ENCODE peak calls at places on chromosome 3, in seven cellular contexts. R, L, J, S, C, U and B are unnamed samples.

GRCh38 chr3:41330465-41330864 is 131.2 kb downstream of the CTNNB1 start:
- DNase-seq in R (no peak), L (peak), J (no peak), S (no peak), C (peak), U (no peak), B (no peak)

GRCh38 chr3:161415506-161416231 is 44.4 kb upstream of the SPTSSB start:
- DNase-seq in R (no peak), L (peak), J (no peak), S (no peak), C (peak), U (no peak), B (peak)

GRCh38 chr3:150469031-150469930 is 61.2 kb downstream of the TSC22D2 start:
- DNase-seq in R (no peak), L (peak), J (no peak), S (peak), C (peak), U (peak), B (peak)

GRCh38 chr3:126746395-126747177 is 42.5 kb downstream of the CHCHD6 start:
- DNase-seq in R (no peak), L (peak), J (no peak), S (no peak), C (peak), U (peak), B (peak)

GRCh38 chr3:65548848-65549625 is 489.7 kb downstream of the MAGI1 start:
- DNase-seq in R (peak), L (no peak), J (peak), S (peak), C (peak), U (no peak), B (peak)

GRCh38 chr3:126671521-126671920 is 16.6 kb upstream of the TXNRD3 start:
- DNase-seq in R (no peak), L (no peak), J (no peak), S (peak), C (no peak), U (no peak), B (peak)

GRCh38 chr3:72309626-72310025 is 524.7 kb upstream of the PROK2 start:
- DNase-seq in R (no peak), L (no peak), J (no peak), S (no peak), C (no peak), U (no peak), B (no peak)

GRCh38 chr3:192802957-192803899 is 75.9 kb upstream of the FGF12 start:
- DNase-seq in R (peak), L (peak), J (no peak), S (no peak), C (peak), U (no peak), B (peak)

GRCh38 chr3:55416381-55416821 is 70.7 kb downstream of the WNT5A start:
- DNase-seq in R (no peak), L (peak), J (no peak), S (no peak), C (peak), U (no peak), B (no peak)

GRCh38 chr3:187519428-187519890 is 150.7 kb downstream of the SST start:
- DNase-seq in R (peak), L (no peak), J (peak), S (peak), C (no peak), U (no peak), B (peak)

GRCh38 chr3:177085784-177086183 is 111.5 kb downstream of the TBL1XR1 start:
- DNase-seq in R (no peak), L (no peak), J (no peak), S (no peak), C (no peak), U (no peak), B (no peak)

GRCh38 chr3:42847731-42848130 is 27.9 kb downstream of the CYP8B1 start:
- DNase-seq in R (no peak), L (no peak), J (peak), S (peak), C (no peak), U (peak), B (peak)

GRCh38 chr3:187742351-187743171 is 2.7 kb downstream of the BCL6 start:
- DNase-seq in R (no peak), L (peak), J (no peak), S (no peak), C (peak), U (no peak), B (no peak)

GRCh38 chr3:7504886-7505775 is 644.2 kb downstream of the GRM7 start:
- DNase-seq in R (no peak), L (no peak), J (no peak), S (no peak), C (peak), U (peak), B (peak)

GRCh38 chr3:141074529-141074928 is 23.4 kb downstream of the SPSB4 start:
- DNase-seq in R (no peak), L (no peak), J (no peak), S (peak), C (no peak), U (no peak), B (peak)

GRCh38 chr3:83928391-83928790 is 1030.4 kb upstream of the CADM2 start:
- DNase-seq in R (no peak), L (no peak), J (peak), S (no peak), C (no peak), U (no peak), B (peak)

GRCh38 chr3:51964521-51964920 is 2.7 kb downstream of the PCBP4 start:
- DNase-seq in R (no peak), L (no peak), J (no peak), S (no peak), C (no peak), U (no peak), B (no peak)

GRCh38 chr3:65439641-65440040 is 599.1 kb downstream of the MAGI1 start:
- DNase-seq in R (peak), L (peak), J (peak), S (peak), C (peak), U (no peak), B (peak)

GRCh38 chr3:30747771-30748281 is 141.4 kb downstream of the TGFBR2 start:
- DNase-seq in R (no peak), L (peak), J (no peak), S (no peak), C (peak), U (no peak), B (peak)

GRCh38 chr3:169659096-169659521 is 4.4 kb downstream of the MECOM start:
- DNase-seq in R (peak), L (no peak), J (peak), S (peak), C (no peak), U (no peak), B (peak)

GRCh38 chr3:179671309-179671708 is 18.5 kb downstream of the USP13 start:
- DNase-seq in R (no peak), L (no peak), J (no peak), S (no peak), C (no peak), U (no peak), B (no peak)

GRCh38 chr3:133487920-133488540 is 85.5 kb upstream of the CDV3 start:
- DNase-seq in R (no peak), L (peak), J (no peak), S (no peak), C (peak), U (no peak), B (peak)

GRCh38 chr3:49534581-49535495 is 19.4 kb upstream of the BSN start:
- DNase-seq in R (peak), L (no peak), J (peak), S (peak), C (no peak), U (no peak), B (peak)

GRCh38 chr3:99909714-99910508 is 92.2 kb downstream of the CMSS1 start:
- DNase-seq in R (no peak), L (peak), J (no peak), S (no peak), C (peak), U (no peak), B (peak)

GRCh38 chr3:8709801-8710524 is 23.6 kb upstream of the CAV3 start:
- DNase-seq in R (no peak), L (no peak), J (no peak), S (no peak), C (no peak), U (no peak), B (no peak)

GRCh38 chr3:32194653-32195052 is 43.8 kb upstream of the CMTM8 start:
- DNase-seq in R (no peak), L (no peak), J (no peak), S (no peak), C (no peak), U (no peak), B (no peak)

GRCh38 chr3:13801361-13802214 is 78.3 kb downstream of the WNT7A start:
- DNase-seq in R (no peak), L (no peak), J (no peak), S (no peak), C (no peak), U (no peak), B (no peak)

GRCh38 chr3:24522155-24522579 is 27.5 kb upstream of the THRB start:
- DNase-seq in R (peak), L (no peak), J (peak), S (peak), C (no peak), U (no peak), B (peak)

GRCh38 chr3:167787440-167787839 is 51.9 kb downstream of the SERPINI1 start:
- DNase-seq in R (no peak), L (no peak), J (no peak), S (no peak), C (no peak), U (no peak), B (peak)

GRCh38 chr3:43747641-43748040 is 56.9 kb downstream of the ABHD5 start:
- DNase-seq in R (no peak), L (peak), J (no peak), S (no peak), C (no peak), U (no peak), B (no peak)

GRCh38 chr3:25664066-25664809 is 469 bp downstream of the TOP2B start:
- DNase-seq in R (peak), L (peak), J (peak), S (peak), C (peak), U (peak), B (peak)

GRCh38 chr3:12947504-12948369 is 106.4 kb upstream of the RPL32 start:
- DNase-seq in R (no peak), L (peak), J (no peak), S (peak), C (peak), U (no peak), B (peak)

GRCh38 chr3:112351036-112351435 is 18.1 kb downstream of the CD200 start:
- DNase-seq in R (peak), L (no peak), J (no peak), S (no peak), C (no peak), U (no peak), B (no peak)

GRCh38 chr3:53350652-53351051 is 3.3 kb upstream of the DCP1A start:
- DNase-seq in R (no peak), L (peak), J (peak), S (peak), C (peak), U (peak), B (peak)

DNA sequence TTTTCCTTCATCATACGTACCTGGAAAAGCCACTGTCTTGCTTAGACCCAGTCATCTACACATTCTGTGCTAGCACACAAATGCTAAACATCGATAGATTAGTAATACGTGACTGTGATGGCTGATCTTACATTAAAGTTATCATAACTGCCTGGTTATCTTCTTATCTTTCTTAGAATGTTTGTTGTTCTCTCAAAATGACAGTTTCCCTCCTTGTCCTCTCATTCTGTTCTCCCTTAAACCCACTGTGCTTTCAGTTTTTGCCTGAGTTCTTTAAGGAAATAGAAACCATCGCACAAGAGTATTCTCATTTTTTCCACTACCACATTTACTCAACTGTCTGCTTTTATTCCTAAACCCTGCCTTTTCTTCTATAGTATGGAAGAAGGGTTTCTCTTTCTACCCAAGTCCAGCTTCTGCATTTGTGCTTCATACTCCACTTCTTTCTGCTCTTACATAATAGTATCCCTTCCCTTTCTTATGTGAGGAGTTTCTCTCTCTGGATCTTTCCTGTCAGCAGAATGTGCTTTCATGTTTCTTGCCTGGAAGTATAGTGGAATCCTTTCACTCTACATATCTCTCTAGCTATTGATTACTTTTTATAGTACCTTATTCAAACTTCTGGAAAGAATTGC is 17.1 kb downstream of the STX19 start:
- DNase-seq in R (no peak), L (no peak), J (no peak), S (no peak), C (peak), U (no peak), B (no peak)
- H3K18ac ChIP-seq in R (no peak), L (no peak), J (no peak), S (no peak), C (no peak), U (no peak), B (no peak)

DNA sequence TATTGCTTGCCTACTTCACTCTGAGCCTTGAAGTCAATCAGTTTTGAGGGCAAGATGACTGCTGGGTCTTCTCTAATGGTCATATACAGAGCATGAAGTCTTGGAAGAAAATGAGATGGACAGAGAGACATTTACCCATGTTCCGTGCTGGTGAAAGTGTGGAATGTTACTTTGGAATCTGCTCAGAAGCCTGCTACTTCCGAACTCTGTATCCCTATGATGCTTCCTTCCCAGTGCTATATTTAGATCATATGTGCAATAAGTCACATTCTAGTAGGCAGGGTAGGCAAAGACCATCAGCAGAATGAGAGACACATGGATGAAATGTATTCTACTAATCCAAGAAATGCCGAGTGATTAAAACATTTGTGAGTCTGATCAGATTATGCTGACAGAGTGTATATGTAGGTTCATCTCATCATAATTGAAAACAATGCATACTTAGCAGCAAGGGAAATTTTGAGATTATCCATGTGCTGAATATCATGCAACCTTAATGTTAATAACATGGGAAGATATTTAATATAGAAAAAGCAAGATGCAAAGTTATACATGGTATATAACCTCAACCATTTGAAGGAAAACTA is 60.5 kb downstream of the RAB7A start:
- DNase-seq in R (no peak), L (peak), J (no peak), S (no peak), C (peak), U (no peak), B (no peak)
- H3K4me2 ChIP-seq in R (no peak), L (peak), J (no peak), S (no peak), C (no peak), U (no peak), B (no peak)

DNA sequence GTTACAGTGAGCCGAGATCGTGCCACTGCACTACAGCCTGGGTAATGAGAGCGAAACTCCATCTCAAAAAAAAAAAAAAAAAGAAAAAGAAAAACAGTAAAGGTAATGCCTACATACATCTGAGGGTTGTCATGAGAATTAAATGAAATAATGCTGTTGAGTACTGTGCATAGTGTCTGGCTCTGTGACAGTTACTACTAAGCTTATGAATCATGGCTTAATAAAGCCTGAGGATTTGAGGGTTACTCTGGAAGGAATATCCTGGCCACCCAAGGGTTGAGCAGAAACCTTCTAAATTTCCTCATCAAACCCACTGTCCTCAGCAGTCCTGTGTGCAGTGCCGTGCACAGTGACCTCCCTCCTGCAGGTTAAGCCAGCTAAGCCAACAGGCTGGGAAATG is 26.8 kb upstream of the ELP6 start:
- DNase-seq in R (no peak), L (peak), J (no peak), S (no peak), C (no peak), U (no peak), B (no peak)
- H3K18ac ChIP-seq in R (no peak), L (no peak), J (no peak), S (no peak), C (no peak), U (no peak), B (no peak)

GRCh38 chr3:184526158-184526483 is 35.5 kb upstream of the EPHB3 start:
- DNase-seq in R (no peak), L (no peak), J (no peak), S (no peak), C (no peak), U (no peak), B (peak)
- H3K4me2 ChIP-seq in R (peak), L (peak), J (peak), S (peak), C (peak), U (peak), B (peak)

DNA sequence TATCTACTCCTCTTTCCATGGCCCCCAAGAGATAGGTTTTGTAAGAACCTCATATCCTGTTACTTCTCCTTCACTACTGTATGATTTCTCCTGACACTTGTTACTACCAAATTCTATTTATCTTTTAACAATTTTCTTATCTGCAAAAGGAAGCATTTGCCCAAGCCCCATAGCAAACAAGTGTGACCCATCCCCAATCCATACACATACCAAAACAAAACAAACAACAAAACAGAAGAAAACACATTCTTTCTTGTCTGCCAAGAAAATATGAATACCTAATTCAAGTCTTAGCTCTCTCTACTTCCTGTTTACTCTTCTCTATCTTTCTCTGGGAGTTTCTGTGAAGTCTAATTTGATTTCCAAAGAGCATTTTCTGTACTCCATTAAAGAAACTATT is 39.0 kb upstream of the AADAC start:
- DNase-seq in R (no peak), L (no peak), J (no peak), S (no peak), C (no peak), U (no peak), B (no peak)
- H3K18ac ChIP-seq in R (no peak), L (no peak), J (no peak), S (no peak), C (no peak), U (no peak), B (no peak)

GRCh38 chr3:155738580-155739076 is 6.2 kb downstream of the PLCH1 start:
- DNase-seq in R (no peak), L (no peak), J (no peak), S (no peak), C (no peak), U (no peak), B (no peak)
- H3K4me2 ChIP-seq in R (no peak), L (no peak), J (no peak), S (no peak), C (peak), U (no peak), B (no peak)

GRCh38 chr3:174193559-174193958 is 665.6 kb upstream of the NAALADL2 start:
- DNase-seq in R (no peak), L (peak), J (no peak), S (no peak), C (no peak), U (no peak), B (no peak)

GRCh38 chr3:174186339-174186984 is 672.7 kb upstream of the NAALADL2 start:
- DNase-seq in R (no peak), L (no peak), J (no peak), S (no peak), C (no peak), U (no peak), B (no peak)

GRCh38 chr3:174191895-174192294 is 667.2 kb upstream of the NAALADL2 start:
- DNase-seq in R (no peak), L (no peak), J (no peak), S (no peak), C (no peak), U (no peak), B (no peak)

GRCh38 chr3:174191380-174191779 is 667.8 kb upstream of the NAALADL2 start:
- DNase-seq in R (no peak), L (no peak), J (no peak), S (no peak), C (no peak), U (no peak), B (no peak)
- H3K18ac ChIP-seq in R (no peak), L (peak), J (no peak), S (no peak), C (no peak), U (no peak), B (no peak)

GRCh38 chr3:56942523-56942922 is 117.9 kb upstream of the SPATA12 start:
- DNase-seq in R (no peak), L (no peak), J (no peak), S (no peak), C (no peak), U (no peak), B (no peak)
- H3K4me2 ChIP-seq in R (no peak), L (no peak), J (no peak), S (no peak), C (no peak), U (no peak), B (no peak)

DNA sequence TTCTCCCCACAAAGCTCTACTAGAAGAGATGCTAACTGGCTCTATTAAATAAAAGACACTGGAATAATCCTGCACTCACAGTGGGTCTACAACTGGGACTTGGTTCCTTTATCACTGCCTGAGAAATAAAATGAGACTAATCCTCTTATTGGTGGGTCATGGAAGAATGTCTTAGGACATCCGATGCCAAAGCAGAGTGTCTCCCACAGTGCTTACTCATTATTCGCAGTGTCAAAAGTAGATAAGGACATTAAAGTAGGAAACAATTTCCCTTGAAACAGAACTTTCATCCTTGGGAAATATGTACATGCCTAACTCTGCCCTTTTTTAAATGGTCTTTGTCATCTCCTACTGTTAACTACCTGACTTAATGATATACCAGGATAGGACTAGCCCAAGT is 71.5 kb downstream of the GSK3B start:
- DNase-seq in R (no peak), L (peak), J (no peak), S (no peak), C (peak), U (no peak), B (peak)
- H3K18ac ChIP-seq in R (no peak), L (no peak), J (no peak), S (no peak), C (no peak), U (no peak), B (no peak)